ENCODE peak calls at places on chromosomes 12 and 14, in seven cellular contexts. Q, T, B, K, H, P and L are unnamed samples.
A peak's percentile ranks its signal among the peaks of the same experiment; 100 is the strongest.

GRCh38 chr12:129212221-129212630 is 358.9 kb downstream of the GLT1D1 start:
- DNase-seq in Q (no peak), T (no peak), B (no peak), K (no peak), H (no peak), P (peak; percentile 5), L (no peak)

GRCh38 chr14:22781606-22782000 is 15.1 kb downstream of the OXA1L start:
- DNase-seq in Q (no peak), T (peak; percentile 43), B (no peak), K (no peak), H (no peak), P (peak; percentile 45), L (no peak)

GRCh38 chr14:70879448-70879847 is 27.8 kb upstream of the PCNX1 start:
- DNase-seq in Q (no peak), T (peak; percentile 41), B (no peak), K (no peak), H (no peak), P (no peak), L (no peak)

GRCh38 chr12:6775775-6776174 is 3.5 kb downstream of the LAG3 start:
- DNase-seq in Q (no peak), T (no peak), B (no peak), K (no peak), H (no peak), P (no peak), L (no peak)

GRCh38 chr12:90163975-90164374 is 455.3 kb upstream of the ATP2B1 start:
- DNase-seq in Q (no peak), T (no peak), B (no peak), K (no peak), H (no peak), P (peak; percentile 16), L (no peak)

GRCh38 chr14:38210168-38210567 is 2.5 kb downstream of the SSTR1 start:
- DNase-seq in Q (no peak), T (peak; percentile 86), B (no peak), K (no peak), H (no peak), P (peak; percentile 71), L (no peak)

GRCh38 chr14:101496779-101497420 is 64.4 kb upstream of the DIO3 start:
- DNase-seq in Q (peak; percentile 53), T (no peak), B (no peak), K (no peak), H (no peak), P (no peak), L (no peak)

GRCh38 chr14:58571256-58571655 is 66.5 kb upstream of the DACT1 start:
- DNase-seq in Q (no peak), T (no peak), B (no peak), K (no peak), H (no peak), P (no peak), L (no peak)

GRCh38 chr12:123998960-123999359 is 25.9 kb downstream of the ZNF664 start:
- DNase-seq in Q (no peak), T (peak; percentile 80), B (no peak), K (no peak), H (no peak), P (no peak), L (no peak)

GRCh38 chr12:47102845-47103666 is 23.3 kb upstream of the AMIGO2 start:
- DNase-seq in Q (no peak), T (peak; percentile 95), B (no peak), K (no peak), H (no peak), P (peak; percentile 71), L (no peak)

GRCh38 chr14:96267336-96267735 is 11.3 kb downstream of the BDKRB1 start:
- DNase-seq in Q (no peak), T (peak; percentile 91), B (no peak), K (no peak), H (no peak), P (no peak), L (no peak)

GRCh38 chr12:68846811-68847210 is 38.8 kb downstream of the MDM2 start:
- DNase-seq in Q (no peak), T (no peak), B (no peak), K (no peak), H (no peak), P (no peak), L (no peak)

GRCh38 chr12:105454688-105455087 is 124.2 kb downstream of the C12orf75 start:
- DNase-seq in Q (no peak), T (no peak), B (no peak), K (no peak), H (no peak), P (no peak), L (no peak)

GRCh38 chr12:69822205-69822860 is 2.7 kb upstream of the MYRFL start:
- DNase-seq in Q (no peak), T (no peak), B (no peak), K (no peak), H (no peak), P (no peak), L (no peak)

GRCh38 chr14:105012171-105012985 is 8.5 kb downstream of the CDCA4 start:
- DNase-seq in Q (no peak), T (no peak), B (no peak), K (no peak), H (peak; percentile 35), P (no peak), L (no peak)
- H3K27ac ChIP-seq in Q (peak overlapping the region; percentile 10), T (no peak overlapping the region), B (no peak overlapping the region), K (no peak overlapping the region), H (no peak overlapping the region), P (no peak overlapping the region), L (no peak overlapping the region)

DNA sequence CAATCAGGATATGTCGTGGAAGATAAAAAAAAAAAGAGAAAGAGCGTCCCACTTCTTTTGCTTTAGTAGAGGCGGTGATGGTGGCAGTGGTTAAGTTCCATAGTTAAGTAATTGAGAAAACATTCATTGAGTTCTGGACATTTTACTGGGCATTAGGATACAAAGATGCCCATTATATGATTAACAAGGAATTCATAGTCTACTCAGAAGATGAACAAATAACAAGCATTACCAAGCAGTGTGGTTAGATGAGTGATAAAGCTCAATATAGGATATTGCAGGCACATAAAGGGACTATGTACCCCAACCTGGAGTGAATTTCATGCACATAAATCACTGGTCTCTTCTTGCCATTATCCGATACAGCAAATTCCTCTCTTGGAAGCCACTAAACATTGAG is 53.7 kb downstream of the ALG10B start:
- DNase-seq in Q (no peak), T (no peak), B (no peak), K (no peak), H (no peak), P (peak; percentile 14), L (no peak)
- H3K27ac ChIP-seq in Q (no peak overlapping the region), T (no peak overlapping the region), B (no peak overlapping the region), K (no peak overlapping the region), H (no peak overlapping the region), P (no peak overlapping the region), L (no peak overlapping the region)

GRCh38 chr14:104382361-104383087 is 197.0 kb upstream of the C14orf180 start:
- DNase-seq in Q (peak; percentile 48), T (no peak), B (no peak), K (no peak), H (no peak), P (no peak), L (no peak)
- H3K27ac ChIP-seq in Q (no peak overlapping the region), T (no peak overlapping the region), B (no peak overlapping the region), K (no peak overlapping the region), H (no peak overlapping the region), P (no peak overlapping the region), L (no peak overlapping the region)

GRCh38 chr14:69620981-69621380 is 9.6 kb downstream of the SUSD6 start:
- DNase-seq in Q (no peak), T (no peak), B (no peak), K (no peak), H (no peak), P (no peak), L (no peak)
- H3K27ac ChIP-seq in Q (peak overlapping the region; percentile 5), T (no peak overlapping the region), B (no peak overlapping the region), K (peak overlapping the region; percentile 76), H (no peak overlapping the region), P (no peak overlapping the region), L (no peak overlapping the region)

GRCh38 chr12:55737581-55738112 is 5.3 kb upstream of the GDF11 start:
- DNase-seq in Q (no peak), T (no peak), B (no peak), K (no peak), H (no peak), P (no peak), L (no peak)

GRCh38 chr12:55739025-55739378 is 3.9 kb upstream of the GDF11 start:
- DNase-seq in Q (no peak), T (no peak), B (no peak), K (no peak), H (no peak), P (no peak), L (no peak)

GRCh38 chr12:55738113-55739024 is 4.6 kb upstream of the GDF11 start:
- DNase-seq in Q (peak; percentile 87), T (peak; percentile 82), B (peak; percentile 68), K (peak; percentile 60), H (peak; percentile 75), P (peak; percentile 98), L (peak; percentile 71)

GRCh38 chr12:55736076-55736475 is 6.8 kb upstream of the GDF11 start:
- DNase-seq in Q (no peak), T (no peak), B (no peak), K (peak; percentile 40), H (no peak), P (no peak), L (no peak)

DNA sequence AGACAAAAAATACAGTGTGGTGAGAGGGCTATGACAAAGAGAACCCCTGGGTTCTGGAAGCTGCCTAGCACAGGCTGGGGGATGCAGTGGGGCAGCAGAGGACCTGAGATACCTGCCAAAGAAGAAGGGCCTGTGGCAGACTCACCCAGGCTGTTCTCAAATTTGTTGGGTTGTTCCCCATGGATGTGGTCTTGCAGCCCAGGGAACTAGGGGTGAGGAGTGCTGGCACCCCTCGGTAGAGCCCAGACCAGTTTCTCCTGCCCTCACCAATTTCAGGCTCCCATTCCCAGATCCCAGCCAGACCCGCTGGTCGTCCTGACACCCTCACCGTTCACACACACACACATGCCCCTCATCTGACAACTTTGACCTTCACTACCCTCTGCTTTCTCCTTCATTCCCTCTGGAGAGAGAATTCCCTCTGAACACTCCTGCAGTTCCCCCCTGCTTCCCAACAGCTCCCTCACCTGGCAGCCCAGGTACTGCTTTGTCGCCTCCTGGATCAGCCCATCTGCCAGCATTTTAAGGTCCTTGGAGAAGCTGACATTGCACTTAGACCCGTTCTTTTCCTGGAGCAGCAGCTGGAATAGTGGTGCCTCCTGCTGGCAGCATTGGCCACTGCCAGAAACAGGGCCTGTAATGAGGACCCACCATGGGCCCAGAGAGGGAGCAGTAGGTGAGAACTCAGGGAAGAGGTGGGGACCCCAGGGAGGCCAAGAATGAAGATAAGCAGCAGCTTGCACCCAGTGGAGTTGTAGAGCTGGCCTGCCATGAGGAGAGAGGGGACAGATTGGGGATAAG is 5.9 kb upstream of the GDF11 start:
- DNase-seq in Q (peak; percentile 83), T (peak; percentile 66), B (no peak), K (peak; percentile 62), H (peak; percentile 70), P (peak; percentile 90), L (peak; percentile 38)
- H3K27ac ChIP-seq in Q (peak overlapping the region; percentile 73), T (no peak overlapping the region), B (no peak overlapping the region), K (peak overlapping the region; percentile 71), H (peak overlapping the region; percentile 24), P (no peak overlapping the region), L (peak overlapping the region; percentile 96)

DNA sequence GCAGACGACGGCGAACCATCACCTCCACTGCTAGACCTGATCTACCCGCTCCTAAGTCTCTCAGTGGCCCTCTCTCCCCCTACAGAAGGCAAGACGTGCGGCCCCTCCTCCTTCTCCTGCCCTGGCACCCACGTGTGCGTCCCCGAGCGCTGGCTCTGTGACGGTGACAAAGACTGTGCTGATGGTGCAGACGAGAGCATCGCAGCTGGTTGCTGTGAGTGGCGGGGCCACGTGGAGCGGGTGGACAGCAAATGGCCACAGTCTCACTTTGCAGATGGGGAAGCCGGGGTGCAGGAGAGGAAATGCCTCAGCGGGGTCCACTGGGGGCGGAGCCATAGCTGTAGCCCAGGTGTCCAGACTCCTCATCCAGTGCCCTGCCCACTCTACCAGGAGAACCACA is 21.4 kb upstream of the NXPH4 start:
- DNase-seq in Q (no peak), T (no peak), B (no peak), K (no peak), H (no peak), P (no peak), L (no peak)
- H3K27ac ChIP-seq in Q (no peak overlapping the region), T (no peak overlapping the region), B (no peak overlapping the region), K (peak overlapping the region; percentile 7), H (no peak overlapping the region), P (no peak overlapping the region), L (no peak overlapping the region)